ENCODE peak calls at places on chromosomes 13 and 19, in four cellular contexts. I, N, U and F are unnamed samples.

GRCh38 chr19:30229524-30230174 is 142.5 kb upstream of the ZNF536 start:
- DNase-seq in I (no peak), U (no peak), N (peak; percentile 79), F (no peak)

GRCh38 chr13:30149248-30149647 is 158.1 kb downstream of the KATNAL1 start:
- DNase-seq in U (no peak), N (no peak), I (no peak), F (no peak)

GRCh38 chr19:33325920-33326319 is 23.6 kb upstream of the CEBPA start:
- DNase-seq in I (no peak), N (no peak), U (no peak), F (no peak)

GRCh38 chr19:2491130-2491801 is 15.3 kb downstream of the GADD45B start:
- DNase-seq in N (peak; percentile 46), U (no peak), I (no peak), F (no peak)

GRCh38 chr19:9819590-9819898 is 665 bp upstream of the FBXL12 start:
- DNase-seq in I (no peak), U (no peak), N (no peak), F (no peak)

GRCh38 chr19:17234911-17235617 is 9.0 kb downstream of the OCEL1 start:
- DNase-seq in N (peak; percentile 55), I (no peak), U (peak; percentile 47), F (no peak)

GRCh38 chr19:15315101-15315500 is 17.2 kb downstream of the BRD4 start:
- DNase-seq in U (no peak), I (no peak), N (no peak), F (no peak)

GRCh38 chr19:2888739-2889224 is 11.9 kb upstream of the ZNF57 start:
- DNase-seq in I (peak; percentile 57), N (no peak), U (no peak), F (no peak)

GRCh38 chr13:76903544-76904162 is 17.4 kb upstream of the KCTD12 start:
- DNase-seq in U (peak; percentile 33), N (peak; percentile 69), I (peak; percentile 47), F (no peak)

GRCh38 chr19:47447470-47448359 is 24.0 kb downstream of the SLC8A2 start:
- DNase-seq in N (peak; percentile 99), U (peak; percentile 25), I (no peak), F (no peak)

GRCh38 chr13:31172001-31172400 is 10.3 kb upstream of the HSPH1 start:
- DNase-seq in I (no peak), U (no peak), N (no peak), F (no peak)

GRCh38 chr19:7861619-7862412 is 12.4 kb downstream of the PRR36 start:
- DNase-seq in I (no peak), N (peak; percentile 11), U (no peak), F (no peak)

GRCh38 chr13:51684076-51684475 is 99.8 kb downstream of the WDFY2 start:
- DNase-seq in I (no peak), U (no peak), N (no peak), F (no peak)

GRCh38 chr19:16834747-16835146 is 5.5 kb downstream of the SIN3B start:
- DNase-seq in I (no peak), U (no peak), N (no peak), F (no peak)

GRCh38 chr19:4624301-4624700 is 15.0 kb upstream of the TNFAIP8L1 start:
- DNase-seq in U (no peak), N (no peak), I (no peak), F (no peak)

GRCh38 chr19:1401138-1401888 is at the start of gene GAMT:
- DNase-seq in I (no peak), N (peak; percentile 71), U (peak; percentile 55), F (no peak)

GRCh38 chr13:73732350-73732749 is 401.9 kb downstream of the KLF12 start:
- DNase-seq in U (no peak), N (no peak), I (no peak), F (no peak)

GRCh38 chr13:106835477-106835876 is 267.5 kb upstream of the ARGLU1 start:
- DNase-seq in I (no peak), U (no peak), N (no peak), F (no peak)

GRCh38 chr13:62119739-62120700 is 704.4 kb upstream of the PCDH20 start:
- DNase-seq in U (no peak), N (no peak), I (no peak), F (no peak)

GRCh38 chr13:33721719-33722118 is 96.2 kb upstream of the RFC3 start:
- DNase-seq in N (no peak), I (no peak), U (no peak), F (peak; percentile 26)

GRCh38 chr19:29645911-29646310 is 19.4 kb upstream of the PLEKHF1 start:
- DNase-seq in N (no peak), U (peak; percentile 48), I (peak; percentile 78), F (no peak)

DNA sequence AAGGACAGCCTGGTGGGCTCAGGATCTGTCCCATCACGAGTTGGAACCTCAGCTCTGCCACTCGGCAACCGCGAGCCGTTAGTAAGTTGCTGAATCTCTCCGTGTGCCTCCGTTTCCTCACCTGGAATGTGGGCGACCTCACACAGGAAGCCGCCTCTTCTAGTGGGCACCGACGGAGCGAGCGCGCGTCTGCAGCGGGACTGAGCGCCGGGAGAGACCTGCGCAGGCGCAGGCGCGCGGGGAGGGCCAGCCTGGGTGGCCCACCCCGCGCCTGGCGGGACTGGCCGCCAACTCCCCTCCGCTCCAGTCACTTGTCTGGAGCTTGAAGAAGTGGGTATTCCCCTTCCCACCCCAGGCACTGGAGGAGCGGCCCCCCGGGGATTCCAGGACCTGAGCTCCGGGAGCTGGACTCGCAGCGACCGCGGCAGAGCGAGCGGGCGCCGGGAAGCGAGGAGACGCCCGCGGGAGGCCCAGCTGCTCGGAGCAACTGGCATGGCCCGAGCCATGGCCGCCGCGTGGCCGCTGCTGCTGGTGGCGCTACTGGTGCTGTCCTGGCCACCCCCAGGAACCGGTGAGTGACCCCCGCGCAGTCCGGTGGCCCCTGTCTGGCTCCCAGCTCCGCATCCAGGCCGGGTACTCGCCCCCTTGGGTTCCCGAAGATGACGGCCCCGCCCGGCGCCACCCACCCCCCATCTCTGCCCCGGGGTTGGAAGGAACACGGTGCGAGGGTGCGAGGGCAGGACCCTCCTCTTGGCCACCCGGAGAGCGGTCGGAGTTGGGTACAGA is at the start of gene PVR:
- DNase-seq in N (peak; percentile 85), U (peak; percentile 78), I (peak; percentile 86), F (no peak)
- TF ChIP-seq CTCF in N (no peak), U (peak; percentile 28), I (no peak), F (peak; percentile 19)

DNA sequence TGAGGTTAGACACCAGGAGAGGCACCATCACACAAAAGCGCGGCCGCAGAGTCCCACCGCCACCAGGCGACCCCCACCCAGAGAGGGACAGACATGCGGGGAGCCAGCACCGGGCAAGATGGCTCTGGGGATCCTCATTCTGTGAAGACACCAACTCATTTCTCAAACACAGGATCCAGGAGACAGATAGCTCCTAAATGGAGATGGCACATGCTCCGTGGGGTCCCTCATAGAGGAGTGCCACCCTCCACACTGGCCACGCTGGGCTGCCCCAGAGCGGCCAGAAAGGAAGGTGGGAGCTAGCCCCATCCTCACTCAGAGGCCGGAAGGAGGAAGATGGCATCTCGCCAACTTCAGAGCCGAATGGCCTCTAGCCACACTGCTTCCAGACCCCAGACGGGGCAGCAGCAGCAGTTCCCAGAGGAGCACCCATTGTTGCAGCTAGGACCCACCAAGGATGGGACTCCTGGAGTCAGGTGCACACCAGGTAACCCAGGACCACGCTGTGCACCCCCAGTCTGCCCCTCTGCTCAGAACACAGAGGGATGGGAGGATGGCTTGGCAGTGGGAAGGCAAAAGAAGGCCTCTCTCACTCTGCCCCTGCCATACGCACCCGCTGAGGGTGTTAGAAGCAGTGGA is 78.6 kb downstream of the ZIC5 start:
- DNase-seq in I (no peak), U (no peak), N (no peak), F (no peak)
- H3K27me3 ChIP-seq in I (peaks cover 15% of the 10 kb centered on the region), U (peaks cover 51% of the 10 kb centered on the region), N (no peaks in the 10 kb centered on the region), F (peaks cover 12% of the 10 kb centered on the region)

GRCh38 chr19:13959962-13960862 is 7.9 kb downstream of the DCAF15 start:
- DNase-seq in I (peak; percentile 27), U (no peak), N (no peak), F (no peak)
- TF ChIP-seq CTCF in I (no peak), U (no peak), N (peak; percentile 33), F (peak; percentile 48)

DNA sequence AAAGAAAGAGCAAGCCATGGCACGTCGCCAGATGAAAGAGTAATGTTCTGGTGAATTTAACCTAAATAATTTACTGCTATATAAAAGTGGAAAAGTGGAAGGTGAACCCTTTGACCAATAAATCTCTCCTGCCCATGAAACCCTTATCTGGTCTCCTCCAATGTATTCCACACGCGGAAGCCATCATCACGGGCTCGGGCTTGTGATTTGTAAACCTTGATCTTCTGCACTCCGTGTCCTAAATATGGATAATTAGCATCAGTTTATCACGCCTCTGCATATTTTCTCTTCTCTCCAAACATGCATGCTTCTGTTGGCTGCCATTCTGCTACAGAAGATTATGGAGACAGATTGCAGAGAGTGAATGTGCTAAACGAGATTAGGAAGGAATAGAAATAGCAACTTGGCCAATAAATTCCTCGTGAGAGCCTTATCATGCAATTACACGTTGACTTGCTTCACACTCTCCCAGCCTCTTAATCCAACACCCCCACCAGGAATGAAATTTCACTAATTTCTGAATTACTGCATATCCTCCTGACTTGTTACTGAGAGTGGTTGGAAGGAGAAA is 34.5 kb downstream of the SOX1 start:
- DNase-seq in I (no peak), N (no peak), U (no peak), F (no peak)
- H3K27me3 ChIP-seq in I (peaks cover 77% of the 10 kb centered on the region), N (peaks cover 87% of the 10 kb centered on the region), U (peaks cover 99% of the 10 kb centered on the region), F (no peaks in the 10 kb centered on the region)

GRCh38 chr19:13804830-13805683 is 9.8 kb downstream of the ZSWIM4 start:
- DNase-seq in I (no peak), U (no peak), N (peak; percentile 70), F (no peak)
- TF ChIP-seq CTCF in I (peak; percentile 31), U (peak; percentile 68), N (peak; percentile 62), F (peak; percentile 21)

GRCh38 chr19:44942067-44942571 is at the start of gene APOC4:
- DNase-seq in N (no peak), U (no peak), I (no peak), F (no peak)
- H3K27me3 ChIP-seq in N (no peaks in the 10 kb centered on the region), U (no peaks in the 10 kb centered on the region), I (no peaks in the 10 kb centered on the region), F (no peaks in the 10 kb centered on the region)

GRCh38 chr19:18749362-18750231 is 41.5 kb downstream of the COMP start:
- DNase-seq in I (no peak), U (no peak), N (no peak), F (no peak)
- TF ChIP-seq CTCF in I (no peak), U (no peak), N (no peak), F (no peak)